ENCODE peak calls at places on chromosomes 4 and X, in five cellular contexts. N is stimulated activated CD4-positive, alpha-beta T cell treated with anti-CD3 and anti-CD28 coated beads, Interleukin-12 subunit alpha, Interleukin-12 subunit beta, amount 100 ng/mL, for 24 hours; U is astrocyte of the spinal cord; T is RPMI8226; Q is Daoy. I is an unnamed sample.

GRCh38 chrX:46628406-46629371 is 55.1 kb downstream of the CHST7 start:
- DNase-seq in N (no peak), U (peak; percentile 53), T (peak; percentile 63), Q (no peak), I (no peak)

GRCh38 chr4:8333726-8334460 is 64.3 kb downstream of the HTRA3 start:
- DNase-seq in N (no peak), U (no peak), T (no peak), Q (no peak), I (no peak)

GRCh38 chrX:125757794-125758564 is 408.1 kb downstream of the DCAF12L2 start:
- DNase-seq in N (no peak), U (no peak), T (no peak), Q (no peak), I (peak; percentile 84)

GRCh38 chr4:101823864-101824263 is 33.3 kb downstream of the BANK1 start:
- DNase-seq in N (no peak), U (no peak), T (no peak), Q (no peak), I (no peak)

GRCh38 chrX:19174401-19175025 is 52.2 kb upstream of the ADGRG2 start:
- DNase-seq in N (no peak), U (peak; percentile 52), T (no peak), Q (peak; percentile 58), I (peak; percentile 81)

GRCh38 chr4:104901438-104901837 is 245.2 kb upstream of the TET2 start:
- DNase-seq in N (no peak), U (peak; percentile 71), T (no peak), Q (no peak), I (no peak)

GRCh38 chr4:73740353-73740778 is at the start of gene CXCL8:
- DNase-seq in N (no peak), U (peak; percentile 94), T (peak; percentile 91), Q (peak; percentile 88), I (peak; percentile 99)

GRCh38 chr4:184573701-184574100 is 75.5 kb downstream of the CASP3 start:
- DNase-seq in N (no peak), U (no peak), T (no peak), Q (no peak), I (no peak)